ENCODE peak calls at places on chromosomes 12 and 14, in five cellular contexts. One of them, this sample, is unnamed.

GRCh38 chr12:110107369-110108281 is 16.5 kb upstream of the IFT81 start:
- DNase-seq in neural progenitor cell: no peak
- DNase-seq in colonic mucosa: no peak
- DNase-seq in activated T-helper 1 cell treated with anti-CD3 and anti-CD28 coated beads, Interleukin-2, amount 50 U/mL, for 16 hours: no peak
- DNase-seq in pons: no peak
- DNase-seq in this sample: no peak

GRCh38 chr12:50088577-50089335 is 3.6 kb downstream of the SMARCD1 start:
- DNase-seq in neural progenitor cell: peak
- DNase-seq in colonic mucosa: peak
- DNase-seq in activated T-helper 1 cell treated with anti-CD3 and anti-CD28 coated beads, Interleukin-2, amount 50 U/mL, for 16 hours: peak
- DNase-seq in pons: peak
- DNase-seq in this sample: peak

GRCh38 chr12:130831876-130832405 is 7.1 kb downstream of the STX2 start:
- DNase-seq in neural progenitor cell: no peak
- DNase-seq in colonic mucosa: no peak
- DNase-seq in activated T-helper 1 cell treated with anti-CD3 and anti-CD28 coated beads, Interleukin-2, amount 50 U/mL, for 16 hours: no peak
- DNase-seq in pons: no peak
- DNase-seq in this sample: no peak

GRCh38 chr14:99537399-99537798 is 56.2 kb downstream of the CCNK start:
- DNase-seq in neural progenitor cell: peak
- DNase-seq in colonic mucosa: no peak
- DNase-seq in activated T-helper 1 cell treated with anti-CD3 and anti-CD28 coated beads, Interleukin-2, amount 50 U/mL, for 16 hours: no peak
- DNase-seq in pons: no peak
- DNase-seq in this sample: no peak

GRCh38 chr12:1966561-1967211 is 37.6 kb downstream of the DCP1B start:
- DNase-seq in neural progenitor cell: no peak
- DNase-seq in colonic mucosa: no peak
- DNase-seq in activated T-helper 1 cell treated with anti-CD3 and anti-CD28 coated beads, Interleukin-2, amount 50 U/mL, for 16 hours: no peak
- DNase-seq in pons: no peak
- DNase-seq in this sample: no peak

GRCh38 chr12:52254180-52254964 is 20.1 kb upstream of the KRT86 start:
- DNase-seq in neural progenitor cell: no peak
- DNase-seq in colonic mucosa: no peak
- DNase-seq in activated T-helper 1 cell treated with anti-CD3 and anti-CD28 coated beads, Interleukin-2, amount 50 U/mL, for 16 hours: no peak
- DNase-seq in pons: no peak
- DNase-seq in this sample: no peak

GRCh38 chr12:50845021-50845647 is 2.4 kb downstream of the TMPRSS12 start:
- DNase-seq in neural progenitor cell: no peak
- DNase-seq in colonic mucosa: no peak
- DNase-seq in activated T-helper 1 cell treated with anti-CD3 and anti-CD28 coated beads, Interleukin-2, amount 50 U/mL, for 16 hours: no peak
- DNase-seq in pons: no peak
- DNase-seq in this sample: no peak

GRCh38 chr12:131260970-131261369 is 307.3 kb downstream of the ADGRD1 start:
- DNase-seq in neural progenitor cell: no peak
- DNase-seq in colonic mucosa: no peak
- DNase-seq in activated T-helper 1 cell treated with anti-CD3 and anti-CD28 coated beads, Interleukin-2, amount 50 U/mL, for 16 hours: no peak
- DNase-seq in pons: no peak
- DNase-seq in this sample: no peak

GRCh38 chr12:79373896-79374499 is 316.8 kb downstream of the PAWR start:
- DNase-seq in neural progenitor cell: peak
- DNase-seq in colonic mucosa: peak
- DNase-seq in activated T-helper 1 cell treated with anti-CD3 and anti-CD28 coated beads, Interleukin-2, amount 50 U/mL, for 16 hours: no peak
- DNase-seq in pons: no peak
- DNase-seq in this sample: no peak

GRCh38 chr12:857611-858010 is 91.9 kb downstream of the RAD52 start:
- DNase-seq in neural progenitor cell: no peak
- DNase-seq in colonic mucosa: no peak
- DNase-seq in activated T-helper 1 cell treated with anti-CD3 and anti-CD28 coated beads, Interleukin-2, amount 50 U/mL, for 16 hours: no peak
- DNase-seq in pons: peak
- DNase-seq in this sample: no peak

GRCh38 chr12:108338915-108339657 is at the start of gene CMKLR1:
- DNase-seq in neural progenitor cell: peak
- DNase-seq in colonic mucosa: peak
- DNase-seq in activated T-helper 1 cell treated with anti-CD3 and anti-CD28 coated beads, Interleukin-2, amount 50 U/mL, for 16 hours: no peak
- DNase-seq in pons: peak
- DNase-seq in this sample: no peak

GRCh38 chr12:49813131-49813530 is 15.1 kb downstream of the NCKAP5L start:
- DNase-seq in neural progenitor cell: no peak
- DNase-seq in colonic mucosa: no peak
- DNase-seq in activated T-helper 1 cell treated with anti-CD3 and anti-CD28 coated beads, Interleukin-2, amount 50 U/mL, for 16 hours: no peak
- DNase-seq in pons: no peak
- DNase-seq in this sample: no peak

GRCh38 chr12:53172352-53172751 is 8.2 kb upstream of the ZNF740 start:
- DNase-seq in neural progenitor cell: no peak
- DNase-seq in colonic mucosa: peak
- DNase-seq in activated T-helper 1 cell treated with anti-CD3 and anti-CD28 coated beads, Interleukin-2, amount 50 U/mL, for 16 hours: no peak
- DNase-seq in pons: no peak
- DNase-seq in this sample: no peak

GRCh38 chr12:74689071-74689655 is 151.5 kb downstream of the ATXN7L3B start:
- DNase-seq in neural progenitor cell: peak
- DNase-seq in colonic mucosa: no peak
- DNase-seq in activated T-helper 1 cell treated with anti-CD3 and anti-CD28 coated beads, Interleukin-2, amount 50 U/mL, for 16 hours: no peak
- DNase-seq in pons: peak
- DNase-seq in this sample: no peak

GRCh38 chr14:104703269-104703668 is 13.9 kb downstream of the INF2 start:
- DNase-seq in neural progenitor cell: no peak
- DNase-seq in colonic mucosa: no peak
- DNase-seq in activated T-helper 1 cell treated with anti-CD3 and anti-CD28 coated beads, Interleukin-2, amount 50 U/mL, for 16 hours: no peak
- DNase-seq in pons: no peak
- DNase-seq in this sample: no peak

GRCh38 chr14:102772781-102773570 is 4.3 kb upstream of the TRAF3 start:
- DNase-seq in neural progenitor cell: peak
- DNase-seq in colonic mucosa: no peak
- DNase-seq in activated T-helper 1 cell treated with anti-CD3 and anti-CD28 coated beads, Interleukin-2, amount 50 U/mL, for 16 hours: no peak
- DNase-seq in pons: no peak
- DNase-seq in this sample: no peak

GRCh38 chr12:83997425-83997824 is 915.2 kb downstream of the SLC6A15 start:
- DNase-seq in neural progenitor cell: no peak
- DNase-seq in colonic mucosa: no peak
- DNase-seq in activated T-helper 1 cell treated with anti-CD3 and anti-CD28 coated beads, Interleukin-2, amount 50 U/mL, for 16 hours: no peak
- DNase-seq in pons: no peak
- DNase-seq in this sample: no peak

GRCh38 chr12:111687255-111687654 is 1.4 kb downstream of the ACAD10 start:
- DNase-seq in neural progenitor cell: no peak
- DNase-seq in colonic mucosa: no peak
- DNase-seq in activated T-helper 1 cell treated with anti-CD3 and anti-CD28 coated beads, Interleukin-2, amount 50 U/mL, for 16 hours: no peak
- DNase-seq in pons: no peak
- DNase-seq in this sample: no peak

GRCh38 chr12:91381309-91381804 is 198.7 kb upstream of the DCN start:
- DNase-seq in neural progenitor cell: peak
- DNase-seq in colonic mucosa: no peak
- DNase-seq in activated T-helper 1 cell treated with anti-CD3 and anti-CD28 coated beads, Interleukin-2, amount 50 U/mL, for 16 hours: no peak
- DNase-seq in pons: peak
- DNase-seq in this sample: peak

GRCh38 chr14:31419179-31420012 is 954 bp downstream of the HEATR5A start:
- DNase-seq in neural progenitor cell: no peak
- DNase-seq in colonic mucosa: no peak
- DNase-seq in activated T-helper 1 cell treated with anti-CD3 and anti-CD28 coated beads, Interleukin-2, amount 50 U/mL, for 16 hours: no peak
- DNase-seq in pons: peak
- DNase-seq in this sample: no peak

GRCh38 chr14:103520657-103521437 is 1.8 kb downstream of the CKB start:
- DNase-seq in neural progenitor cell: peak
- DNase-seq in colonic mucosa: peak
- DNase-seq in activated T-helper 1 cell treated with anti-CD3 and anti-CD28 coated beads, Interleukin-2, amount 50 U/mL, for 16 hours: peak
- DNase-seq in pons: peak
- DNase-seq in this sample: no peak

GRCh38 chr14:102316746-102317563 is 2.6 kb upstream of the ZNF839 start:
- DNase-seq in neural progenitor cell: peak
- DNase-seq in colonic mucosa: peak
- DNase-seq in activated T-helper 1 cell treated with anti-CD3 and anti-CD28 coated beads, Interleukin-2, amount 50 U/mL, for 16 hours: peak
- DNase-seq in pons: peak
- DNase-seq in this sample: no peak

GRCh38 chr12:68981536-68981935 is 48.6 kb upstream of the CPM start:
- DNase-seq in neural progenitor cell: no peak
- DNase-seq in colonic mucosa: no peak
- DNase-seq in activated T-helper 1 cell treated with anti-CD3 and anti-CD28 coated beads, Interleukin-2, amount 50 U/mL, for 16 hours: no peak
- DNase-seq in pons: no peak
- DNase-seq in this sample: no peak

GRCh38 chr12:48034835-48035805 is 30.8 kb upstream of the COL2A1 start:
- DNase-seq in neural progenitor cell: no peak
- DNase-seq in colonic mucosa: no peak
- DNase-seq in activated T-helper 1 cell treated with anti-CD3 and anti-CD28 coated beads, Interleukin-2, amount 50 U/mL, for 16 hours: no peak
- DNase-seq in pons: no peak
- DNase-seq in this sample: no peak

GRCh38 chr12:108722992-108723766 is 8.1 kb downstream of the CORO1C start:
- DNase-seq in neural progenitor cell: no peak
- DNase-seq in colonic mucosa: no peak
- DNase-seq in activated T-helper 1 cell treated with anti-CD3 and anti-CD28 coated beads, Interleukin-2, amount 50 U/mL, for 16 hours: no peak
- DNase-seq in pons: no peak
- DNase-seq in this sample: no peak

GRCh38 chr14:38931969-38932652 is 170.9 kb downstream of the SEC23A start:
- DNase-seq in neural progenitor cell: no peak
- DNase-seq in colonic mucosa: no peak
- DNase-seq in activated T-helper 1 cell treated with anti-CD3 and anti-CD28 coated beads, Interleukin-2, amount 50 U/mL, for 16 hours: no peak
- DNase-seq in pons: no peak
- DNase-seq in this sample: no peak

GRCh38 chr14:60723218-60724079 is 702 bp downstream of the SIX4 start:
- DNase-seq in neural progenitor cell: peak
- DNase-seq in colonic mucosa: peak
- DNase-seq in activated T-helper 1 cell treated with anti-CD3 and anti-CD28 coated beads, Interleukin-2, amount 50 U/mL, for 16 hours: no peak
- DNase-seq in pons: no peak
- DNase-seq in this sample: no peak

GRCh38 chr12:12719496-12719895 is 2.3 kb downstream of the CDKN1B start:
- DNase-seq in neural progenitor cell: no peak
- DNase-seq in colonic mucosa: no peak
- DNase-seq in activated T-helper 1 cell treated with anti-CD3 and anti-CD28 coated beads, Interleukin-2, amount 50 U/mL, for 16 hours: no peak
- DNase-seq in pons: peak
- DNase-seq in this sample: no peak

GRCh38 chr14:34063470-34064164 is 112.7 kb upstream of the EGLN3 start:
- DNase-seq in neural progenitor cell: no peak
- DNase-seq in colonic mucosa: no peak
- DNase-seq in activated T-helper 1 cell treated with anti-CD3 and anti-CD28 coated beads, Interleukin-2, amount 50 U/mL, for 16 hours: no peak
- DNase-seq in pons: no peak
- DNase-seq in this sample: no peak

GRCh38 chr14:94052662-94053061 is 26.5 kb downstream of the OTUB2 start:
- DNase-seq in neural progenitor cell: no peak
- DNase-seq in colonic mucosa: no peak
- DNase-seq in activated T-helper 1 cell treated with anti-CD3 and anti-CD28 coated beads, Interleukin-2, amount 50 U/mL, for 16 hours: no peak
- DNase-seq in pons: no peak
- DNase-seq in this sample: no peak

GRCh38 chr12:12723681-12724420 is 6.7 kb downstream of the CDKN1B start:
- DNase-seq in neural progenitor cell: peak
- DNase-seq in colonic mucosa: peak
- DNase-seq in activated T-helper 1 cell treated with anti-CD3 and anti-CD28 coated beads, Interleukin-2, amount 50 U/mL, for 16 hours: no peak
- DNase-seq in pons: no peak
- DNase-seq in this sample: no peak

GRCh38 chr14:58639842-58640484 is 2.2 kb downstream of the DACT1 start:
- DNase-seq in neural progenitor cell: peak
- DNase-seq in colonic mucosa: peak
- DNase-seq in activated T-helper 1 cell treated with anti-CD3 and anti-CD28 coated beads, Interleukin-2, amount 50 U/mL, for 16 hours: no peak
- DNase-seq in pons: peak
- DNase-seq in this sample: peak

GRCh38 chr12:62834971-62835547 is 99.9 kb downstream of the PPM1H start:
- DNase-seq in neural progenitor cell: no peak
- DNase-seq in colonic mucosa: no peak
- DNase-seq in activated T-helper 1 cell treated with anti-CD3 and anti-CD28 coated beads, Interleukin-2, amount 50 U/mL, for 16 hours: no peak
- DNase-seq in pons: no peak
- DNase-seq in this sample: peak

GRCh38 chr12:2960996-2961616 is 1.9 kb downstream of the TEAD4 start:
- DNase-seq in neural progenitor cell: no peak
- DNase-seq in colonic mucosa: no peak
- DNase-seq in activated T-helper 1 cell treated with anti-CD3 and anti-CD28 coated beads, Interleukin-2, amount 50 U/mL, for 16 hours: no peak
- DNase-seq in pons: no peak
- DNase-seq in this sample: no peak

GRCh38 chr14:24360281-24360680 is 7.7 kb upstream of the NFATC4 start:
- DNase-seq in neural progenitor cell: no peak
- DNase-seq in colonic mucosa: no peak
- DNase-seq in activated T-helper 1 cell treated with anti-CD3 and anti-CD28 coated beads, Interleukin-2, amount 50 U/mL, for 16 hours: no peak
- DNase-seq in pons: no peak
- DNase-seq in this sample: no peak

GRCh38 chr14:76782885-76783566 is 21.8 kb downstream of the VASH1 start:
- DNase-seq in neural progenitor cell: no peak
- DNase-seq in colonic mucosa: no peak
- DNase-seq in activated T-helper 1 cell treated with anti-CD3 and anti-CD28 coated beads, Interleukin-2, amount 50 U/mL, for 16 hours: no peak
- DNase-seq in pons: no peak
- DNase-seq in this sample: no peak